ENCODE peak calls at places on chromosomes 7 and 10, in nine cellular contexts. B is ascending aorta, E is AG10803, W is left ventricle myocardium inferior, C is HFF-Myc, V is bronchial epithelial cell, S is GM06990, P is tibial artery, Z is ovary. G is an unnamed sample.

GRCh38 chr7:50631100-50631499 is 65.9 kb upstream of the DDC start:
- DNase-seq in B (no peak), E (no peak), W (no peak), C (no peak), V (no peak), S (no peak), P (no peak), Z (no peak), G (no peak)

GRCh38 chr10:125720002-125720382 is 483 bp downstream of the EDRF1 start:
- DNase-seq in B (no peak), E (no peak), W (no peak), C (no peak), V (peak; percentile 21), S (no peak), P (no peak), Z (no peak), G (peak; percentile 3)

GRCh38 chr10:29345144-29345892 is 56.4 kb downstream of the LYZL1 start:
- DNase-seq in B (no peak), E (no peak), W (no peak), C (no peak), V (no peak), S (no peak), P (no peak), Z (no peak), G (no peak)

GRCh38 chr7:42671627-42672026 is 240.2 kb downstream of the C7orf25 start:
- DNase-seq in B (no peak), E (peak; percentile 84), W (no peak), C (no peak), V (peak; percentile 98), S (no peak), P (no peak), Z (no peak), G (peak; percentile 26)

GRCh38 chr10:132142396-132143161 is 44.2 kb upstream of the DPYSL4 start:
- DNase-seq in B (no peak), E (peak; percentile 4), W (peak; percentile 38), C (no peak), V (no peak), S (peak; percentile 36), P (no peak), Z (peak; percentile 68), G (no peak)

GRCh38 chr10:1410469-1411395 is 326.6 kb downstream of the ADARB2 start:
- DNase-seq in B (peak; percentile 34), E (no peak), W (no peak), C (no peak), V (no peak), S (no peak), P (no peak), Z (no peak), G (no peak)

GRCh38 chr10:72688208-72688651 is 3.7 kb upstream of the MCU start:
- DNase-seq in B (no peak), E (peak; percentile 70), W (no peak), C (peak; percentile 77), V (peak; percentile 95), S (peak; percentile 28), P (no peak), Z (no peak), G (peak; percentile 87)

GRCh38 chr10:34580643-34581042 is 234.5 kb downstream of the PARD3 start:
- DNase-seq in B (no peak), E (peak; percentile 55), W (no peak), C (no peak), V (peak; percentile 89), S (no peak), P (no peak), Z (no peak), G (peak; percentile 77)

DNA sequence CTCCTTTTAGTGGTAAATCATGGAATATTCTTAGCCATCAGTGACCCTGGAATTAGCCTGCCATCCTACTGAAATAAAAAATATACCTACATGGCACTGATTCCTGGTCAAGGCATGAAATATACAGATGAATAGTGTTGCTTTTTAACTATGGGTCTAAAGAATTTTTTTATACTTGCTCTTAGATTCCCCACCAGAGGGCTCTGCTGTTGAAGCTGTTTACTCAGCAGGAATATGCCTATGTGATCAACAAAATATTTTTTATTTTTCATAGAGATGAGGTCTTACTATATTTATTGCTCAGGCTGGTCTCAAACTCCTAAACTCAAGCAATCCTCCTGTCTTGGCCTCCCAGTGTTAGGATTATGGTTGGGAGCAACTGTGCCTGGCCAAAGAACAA is 13.5 kb downstream of the ZC3HC1 start:
- DNase-seq in B (no peak), E (peak; percentile 12), W (no peak), C (no peak), V (peak; percentile 5), S (no peak), P (no peak), Z (no peak), G (no peak)
- TF ChIP-seq CTCF in B (no peak), E (peak; percentile 46), W (peak; percentile 21), C (no peak), V (peak; percentile 17), S (peak; percentile 28), P (no peak), Z (no peak), G (peak; percentile 56)

GRCh38 chr7:45888993-45889366 is 692 bp downstream of the IGFBP1 start:
- DNase-seq in B (no peak), E (no peak), W (no peak), C (no peak), V (no peak), S (no peak), P (no peak), Z (no peak), G (no peak)

GRCh38 chr7:45888185-45888992 is at the start of gene IGFBP1:
- DNase-seq in B (no peak), E (peak; percentile 28), W (no peak), C (no peak), V (peak; percentile 7), S (no peak), P (no peak), Z (peak; percentile 31), G (peak; percentile 13)

GRCh38 chr7:45890125-45890901 is 2.0 kb downstream of the IGFBP1 start:
- DNase-seq in B (no peak), E (no peak), W (no peak), C (no peak), V (no peak), S (no peak), P (no peak), Z (no peak), G (no peak)

GRCh38 chr7:45890902-45891461 is 2.7 kb downstream of the IGFBP1 start:
- DNase-seq in B (no peak), E (peak; percentile 60), W (no peak), C (peak; percentile 19), V (peak; percentile 39), S (no peak), P (no peak), Z (no peak), G (peak; percentile 60)

DNA sequence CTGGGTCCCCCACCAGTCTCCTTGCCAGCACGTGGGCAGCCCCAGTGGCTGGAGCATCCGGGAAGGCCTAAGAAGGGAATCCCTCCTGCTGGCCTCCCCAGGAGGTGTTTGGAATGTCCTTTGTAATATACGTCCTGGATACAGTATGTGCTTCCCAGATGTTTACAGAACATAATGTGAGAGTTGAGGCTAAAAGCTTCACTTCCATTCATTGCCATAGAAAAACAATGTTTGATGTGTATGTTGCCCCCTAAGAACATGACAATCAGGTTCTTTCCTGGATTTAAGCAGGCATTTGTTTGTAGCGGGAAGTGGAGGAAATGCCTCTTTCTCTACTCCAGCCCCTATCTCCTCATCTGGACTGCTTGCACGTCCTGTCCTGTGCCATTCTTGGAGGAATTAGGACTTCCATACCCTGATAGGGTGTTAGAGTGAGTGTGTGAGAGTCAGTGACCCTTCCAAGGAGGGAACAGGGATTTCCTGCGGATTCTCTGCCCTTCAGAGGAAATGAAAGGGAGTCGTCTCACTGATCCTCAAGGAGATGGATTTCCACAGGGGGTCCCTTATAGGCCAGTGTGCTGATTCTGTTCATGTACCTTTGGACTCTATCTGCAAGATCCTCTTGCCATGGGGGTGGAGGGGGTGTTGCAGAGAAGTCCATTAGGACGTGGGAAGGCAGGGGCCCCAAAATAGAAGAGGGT is 1.2 kb downstream of the IGFBP1 start:
- DNase-seq in B (no peak), E (no peak), W (no peak), C (no peak), V (no peak), S (no peak), P (no peak), Z (no peak), G (peak; percentile 22)
- H3K4me3 ChIP-seq in B (no peak overlapping the region), E (no peak overlapping the region), W (no peak overlapping the region), C (no peak overlapping the region), V (no peak overlapping the region), S (no peak overlapping the region), P (no peak overlapping the region), Z (no peak overlapping the region), G (no peak overlapping the region)

DNA sequence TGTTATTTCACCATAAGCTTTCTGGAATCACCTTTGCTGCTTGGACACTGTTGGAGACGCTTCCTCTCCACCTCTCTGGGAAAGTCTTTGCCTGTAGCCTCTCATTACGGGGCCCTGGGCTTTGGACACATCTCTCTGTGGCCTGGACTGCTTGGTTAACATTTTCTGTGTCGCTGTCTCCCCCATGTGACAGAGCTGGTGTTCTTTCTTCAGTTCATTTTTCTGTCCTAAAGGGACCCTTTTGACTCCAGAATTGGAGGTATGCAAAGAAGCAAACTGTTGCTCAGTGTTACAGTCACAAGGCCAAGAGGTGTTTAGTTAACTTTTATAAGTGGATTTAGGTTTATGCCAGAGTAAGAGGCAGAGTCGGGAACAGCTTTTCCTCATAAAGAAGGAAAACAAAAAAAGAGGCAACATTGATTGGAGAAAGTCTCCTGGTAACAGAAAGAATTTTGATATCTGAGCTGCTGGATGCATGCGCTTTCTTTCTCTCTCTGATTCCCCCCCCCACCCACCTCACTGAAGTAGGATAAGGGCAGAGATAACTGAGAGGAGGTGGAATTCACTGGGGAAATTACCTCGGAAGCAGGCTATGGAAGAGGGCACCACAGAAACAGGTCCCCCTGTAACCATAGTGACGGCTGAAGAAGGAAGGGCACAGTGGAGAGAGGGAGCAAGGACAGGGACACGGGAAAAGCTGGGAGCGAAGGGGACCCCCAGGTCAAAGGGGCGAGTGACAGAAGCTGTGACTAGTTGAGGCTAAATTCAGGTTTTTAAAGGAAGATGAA is 57.8 kb downstream of the LGI1 start:
- DNase-seq in B (no peak), E (no peak), W (no peak), C (no peak), V (no peak), S (no peak), P (no peak), Z (no peak), G (peak; percentile 18)
- TF ChIP-seq CTCF in B (no peak), E (peak; percentile 25), W (no peak), C (peak; percentile 20), V (no peak), S (no peak), P (no peak), Z (no peak), G (no peak)

GRCh38 chr7:90705391-90706066 is 109.4 kb downstream of the CDK14 start:
- DNase-seq in B (no peak), E (no peak), W (no peak), C (no peak), V (no peak), S (no peak), P (no peak), Z (no peak), G (no peak)

GRCh38 chr7:90709501-90710465 is 113.7 kb downstream of the CDK14 start:
- DNase-seq in B (no peak), E (peak; percentile 62), W (no peak), C (no peak), V (no peak), S (peak; percentile 49), P (peak; percentile 36), Z (peak; percentile 33), G (peak; percentile 74)

GRCh38 chr7:90706067-90706716 is 110.1 kb downstream of the CDK14 start:
- DNase-seq in B (no peak), E (no peak), W (no peak), C (no peak), V (no peak), S (no peak), P (no peak), Z (no peak), G (peak; percentile 46)

GRCh38 chr7:90710466-90710850 is 114.3 kb downstream of the CDK14 start:
- DNase-seq in B (no peak), E (no peak), W (no peak), C (no peak), V (no peak), S (no peak), P (no peak), Z (no peak), G (no peak)

DNA sequence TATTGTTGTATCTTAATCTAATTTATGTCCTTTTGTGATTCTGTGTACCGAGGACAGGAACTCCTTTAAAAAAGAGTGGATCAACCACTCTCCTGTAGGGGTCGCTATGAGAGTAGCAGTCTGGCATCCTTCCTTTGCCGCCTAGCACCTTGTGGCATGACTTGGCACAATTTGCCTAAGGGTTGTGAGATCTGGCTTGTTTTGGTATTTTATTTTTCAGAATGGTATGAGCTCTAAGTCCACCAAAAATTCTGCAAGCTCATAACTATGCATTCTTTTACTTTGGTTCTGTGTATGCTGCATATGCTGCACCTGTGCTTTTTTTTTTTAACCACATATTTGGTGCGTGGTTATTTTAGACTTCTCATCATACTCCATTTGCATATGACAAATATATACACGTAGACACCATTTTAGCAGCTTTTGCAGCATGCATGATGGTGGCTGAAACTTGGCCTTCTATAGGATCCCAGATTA is 112.8 kb downstream of the CDK14 start:
- DNase-seq in B (no peak), E (peak; percentile 48), W (no peak), C (no peak), V (no peak), S (peak; percentile 63), P (no peak), Z (no peak), G (no peak)
- H3K4me3 ChIP-seq in B (no peak overlapping the region), E (no peak overlapping the region), W (no peak overlapping the region), C (no peak overlapping the region), V (no peak overlapping the region), S (peak overlapping the region; percentile 64), P (no peak overlapping the region), Z (no peak overlapping the region), G (no peak overlapping the region)